ENCODE peak calls at places on chromosomes 4 and X, in five cellular contexts. D is K562, T is GM12878, M is H1, U is HepG2. E is an unnamed sample.

GRCh38 chr4:57442834-57443291 is 332.7 kb upstream of the IGFBP7 start:
- DNase-seq in D (peak; percentile 20), T (no peak), M (peak; percentile 39), U (peak; percentile 26), E (peak; percentile 83)

GRCh38 chr4:69070590-69070989 is 25.7 kb upstream of the UGT2B7 start:
- DNase-seq in D (no peak), T (no peak), M (no peak), U (no peak), E (no peak)

GRCh38 chrX:38117485-38117884 is 103.2 kb downstream of the SRPX start:
- DNase-seq in D (no peak), T (no peak), M (no peak), U (no peak), E (no peak)

GRCh38 chr4:42331914-42332368 is 65.3 kb upstream of the SHISA3 start:
- DNase-seq in D (no peak), T (no peak), M (no peak), U (no peak), E (no peak)

GRCh38 chr4:21901831-21902230 is 46.7 kb downstream of the KCNIP4 start:
- DNase-seq in D (no peak), T (no peak), M (no peak), U (no peak), E (no peak)

GRCh38 chr4:84324303-84324702 is 174.8 kb downstream of the NKX6-1 start:
- DNase-seq in D (no peak), T (no peak), M (no peak), U (no peak), E (peak; percentile 11)

GRCh38 chrX:1102786-1103185 is 109.7 kb downstream of the CRLF2 start:
- DNase-seq in D (no peak), T (no peak), M (no peak), U (no peak), E (no peak)

GRCh38 chr4:173191623-173192041 is 23.0 kb downstream of the GALNT7 start:
- DNase-seq in D (no peak), T (no peak), M (no peak), U (no peak), E (no peak)

GRCh38 chr4:147590249-147590920 is 26.8 kb upstream of the TMEM184C start:
- DNase-seq in D (peak; percentile 45), T (no peak), M (no peak), U (peak; percentile 31), E (peak; percentile 82)

GRCh38 chr4:144313370-144313769 is 172.9 kb upstream of the GYPA start:
- DNase-seq in D (no peak), T (no peak), M (no peak), U (no peak), E (no peak)

GRCh38 chr4:115121351-115122043 is 8.1 kb upstream of the NDST4 start:
- DNase-seq in D (no peak), T (no peak), M (no peak), U (no peak), E (no peak)

GRCh38 chr4:75003979-75004378 is 71.1 kb downstream of the PARM1 start:
- DNase-seq in D (no peak), T (no peak), M (no peak), U (no peak), E (no peak)

GRCh38 chr4:108620933-108621905 is 843 bp downstream of the RPL34 start:
- DNase-seq in D (no peak), T (no peak), M (no peak), U (no peak), E (no peak)

GRCh38 chr4:168732714-168733113 is 235.9 kb downstream of the PALLD start:
- DNase-seq in D (no peak), T (no peak), M (no peak), U (no peak), E (no peak)

GRCh38 chr4:168734703-168735688 is 238.1 kb downstream of the PALLD start:
- DNase-seq in D (no peak), T (no peak), M (no peak), U (no peak), E (no peak)

GRCh38 chr4:168731706-168732414 is 235.0 kb downstream of the PALLD start:
- DNase-seq in D (no peak), T (no peak), M (no peak), U (no peak), E (no peak)

GRCh38 chr4:168735735-168736134 is 238.9 kb downstream of the PALLD start:
- DNase-seq in D (no peak), T (no peak), M (no peak), U (no peak), E (peak; percentile 14)

DNA sequence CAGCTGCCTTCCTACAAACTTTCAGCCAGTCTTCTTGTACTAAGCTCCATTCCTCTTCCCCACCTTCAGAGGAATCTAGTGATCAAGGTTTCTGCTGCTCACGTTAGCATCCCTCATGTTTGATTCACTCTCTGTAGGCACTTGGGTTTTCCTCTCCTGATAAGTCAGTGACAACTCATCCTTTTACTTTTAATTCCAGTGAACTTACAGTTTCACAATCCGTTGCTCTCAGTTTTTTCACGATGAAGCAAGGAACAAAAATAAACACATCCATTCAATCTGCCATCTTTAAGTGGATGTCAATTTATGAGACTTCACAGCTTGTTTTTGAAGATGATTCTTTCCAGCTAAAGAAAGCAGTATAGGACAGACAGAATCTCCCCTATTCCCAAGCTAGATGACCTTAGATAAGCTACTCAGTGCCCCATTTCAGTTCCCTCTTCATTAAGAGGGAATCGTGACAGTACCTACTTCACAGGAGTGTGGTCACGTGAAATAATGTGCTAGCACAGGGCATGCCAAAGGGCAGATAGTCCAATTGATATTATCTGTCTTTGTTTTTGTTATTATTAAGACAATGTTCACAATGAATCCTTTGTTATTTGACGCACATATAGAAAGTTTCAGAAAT is 234.3 kb downstream of the PALLD start:
- DNase-seq in D (no peak), T (no peak), M (no peak), U (no peak), E (no peak)
- H4K20me1 ChIP-seq in D (no peaks in the 10 kb centered on the region), T (no peaks in the 10 kb centered on the region), M (no peaks in the 10 kb centered on the region), U (no peaks in the 10 kb centered on the region), E (no peaks in the 10 kb centered on the region)

GRCh38 chr4:8316251-8316771 is 46.8 kb downstream of the HTRA3 start:
- DNase-seq in D (no peak), T (no peak), M (no peak), U (no peak), E (peak; percentile 33)

GRCh38 chr4:8314691-8315255 is 45.2 kb downstream of the HTRA3 start:
- DNase-seq in D (no peak), T (no peak), M (no peak), U (no peak), E (no peak)

GRCh38 chr4:8317474-8317873 is 47.9 kb downstream of the HTRA3 start:
- DNase-seq in D (no peak), T (no peak), M (no peak), U (no peak), E (no peak)

GRCh38 chr4:8316911-8317351 is 47.4 kb downstream of the HTRA3 start:
- DNase-seq in D (no peak), T (no peak), M (no peak), U (no peak), E (no peak)

DNA sequence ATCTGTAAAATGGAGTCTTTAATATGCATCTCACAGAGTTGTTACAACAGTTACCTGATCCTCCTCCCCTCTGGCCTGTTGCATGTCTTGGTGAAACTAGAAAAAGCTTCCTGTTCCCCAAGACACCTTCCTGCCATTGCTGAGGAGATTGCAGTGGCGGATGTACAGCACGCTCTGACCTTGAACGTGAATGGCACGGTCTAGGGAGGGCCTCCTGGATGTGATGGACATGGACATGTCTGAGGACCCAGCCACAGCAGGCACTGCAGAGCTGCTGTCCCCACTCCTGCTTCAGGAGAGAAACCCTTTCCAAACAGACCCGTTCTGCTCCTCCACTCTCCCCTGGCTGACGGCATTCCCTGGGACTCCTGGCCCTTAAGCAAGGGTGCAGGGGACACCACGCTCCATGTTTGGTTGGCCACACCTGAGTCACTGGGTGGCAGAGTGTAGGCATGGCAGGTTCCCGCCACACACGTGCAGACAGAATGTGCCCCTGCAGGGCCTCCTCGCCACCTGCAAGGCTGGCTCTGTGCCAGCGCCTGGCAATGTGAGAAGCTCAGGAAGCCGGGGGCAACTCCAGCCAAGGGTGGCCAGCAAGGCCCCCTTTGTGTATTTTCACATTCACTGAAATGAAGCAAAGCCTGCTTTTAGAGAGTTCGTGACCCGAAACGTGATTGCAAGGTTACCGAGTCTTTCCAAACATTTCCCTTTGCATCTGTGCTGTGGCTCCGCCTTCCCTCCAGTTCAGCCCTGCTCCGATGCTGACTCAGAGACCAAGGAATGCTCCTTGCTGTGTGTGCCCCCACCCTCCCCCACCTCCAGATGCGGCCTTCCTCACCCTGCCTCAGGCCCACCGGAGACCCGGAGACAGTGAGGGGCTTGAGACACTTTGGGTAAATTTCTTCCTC is 46.0 kb downstream of the HTRA3 start:
- DNase-seq in D (no peak), T (no peak), M (no peak), U (peak; percentile 62), E (peak; percentile 52)
- TF ChIP-seq CREB1 in D (no peak), T (no peak), M (no peak), U (no peak), E (no peak)

DNA sequence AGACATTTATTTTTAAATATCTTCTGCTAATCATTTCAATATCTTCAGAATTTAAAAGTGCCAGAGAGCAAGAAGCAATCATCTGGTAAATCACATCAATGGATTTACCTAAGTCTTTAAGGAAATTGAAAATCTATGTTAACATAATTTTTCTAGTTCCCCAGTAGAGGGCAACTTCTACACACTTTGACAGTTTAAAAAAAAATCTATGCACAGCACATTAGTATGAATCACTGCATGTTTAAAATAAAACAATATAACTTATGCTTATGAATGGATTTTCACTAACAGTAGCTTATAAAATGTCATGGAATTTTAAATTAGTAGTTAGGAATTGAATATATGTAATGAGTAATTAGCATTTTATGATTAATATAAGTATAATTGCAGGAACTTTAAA is 126.5 kb downstream of the REELD1 start:
- DNase-seq in D (no peak), T (no peak), M (no peak), U (no peak), E (peak; percentile 21)
- TF ChIP-seq CTCF in D (no peak), T (peak; percentile 35), M (no peak), U (peak; percentile 7), E (peak; percentile 53)

GRCh38 chr4:1309261-1310010 is 19.7 kb downstream of the MAEA start:
- DNase-seq in D (peak; percentile 88), T (peak; percentile 28), M (peak; percentile 88), U (peak; percentile 91), E (peak; percentile 98)
- H4K20me1 ChIP-seq in D (peaks cover 12% of the 10 kb centered on the region), T (no peaks in the 10 kb centered on the region), M (peaks cover 46% of the 10 kb centered on the region), U (peaks cover 11% of the 10 kb centered on the region), E (peaks cover 25% of the 10 kb centered on the region)

GRCh38 chr4:146282662-146283061 is 68.3 kb downstream of the REELD1 start:
- DNase-seq in D (no peak), T (no peak), M (no peak), U (no peak), E (no peak)
- TF ChIP-seq CREB1 in D (no peak), T (no peak), M (no peak), U (no peak), E (no peak)

GRCh38 chr4:172011196-172011595 is 198.0 kb downstream of the GALNTL6 start:
- DNase-seq in D (no peak), T (no peak), M (no peak), U (no peak), E (peak; percentile 49)

GRCh38 chr4:172009461-172009860 is 196.3 kb downstream of the GALNTL6 start:
- DNase-seq in D (no peak), T (no peak), M (no peak), U (no peak), E (no peak)

GRCh38 chr4:172007889-172008288 is 194.7 kb downstream of the GALNTL6 start:
- DNase-seq in D (no peak), T (no peak), M (no peak), U (no peak), E (no peak)
- TF ChIP-seq CTCF in D (no peak), T (no peak), M (no peak), U (no peak), E (no peak)